ENCODE peak calls at places on chromosomes 6 and 20, in six cellular contexts. H is iPS DF 19.7; R is GM13976; X is ACHN; B is stimulated activated CD8-positive, alpha-beta memory T cell treated with anti-CD3 and anti-CD28 coated beads, Interleukin-15, amount 100 ng/mL, for 24 hours; S is D721Med. Z is an unnamed sample.

GRCh38 chr20:1254307-1254706 is 11.8 kb upstream of the SNPH start:
- DNase-seq in X (no peak), R (no peak), H (no peak), B (no peak), S (no peak), Z (no peak)

GRCh38 chr6:11535801-11536230 is 1.7 kb upstream of the TMEM170B start:
- DNase-seq in S (no peak), R (no peak), B (no peak), H (no peak), X (peak; percentile 61), Z (no peak)

GRCh38 chr6:40328376-40328987 is 258.7 kb downstream of the LRFN2 start:
- DNase-seq in X (peak; percentile 15), R (no peak), S (peak; percentile 74), H (no peak), B (no peak), Z (peak; percentile 7)

GRCh38 chr6:2939315-2940009 is 31.9 kb downstream of the SERPINB6 start:
- DNase-seq in B (no peak), R (no peak), S (no peak), X (no peak), H (no peak), Z (no peak)

GRCh38 chr6:79377830-79378460 is 143.5 kb upstream of the HMGN3 start:
- DNase-seq in S (no peak), X (no peak), B (no peak), R (peak; percentile 16), H (no peak), Z (no peak)

GRCh38 chr6:37916675-37917074 is 97.1 kb downstream of the ZFAND3 start:
- DNase-seq in B (no peak), X (no peak), S (no peak), H (no peak), R (no peak), Z (no peak)

GRCh38 chr20:49447946-49448809 is 34.3 kb downstream of the KCNB1 start:
- DNase-seq in X (no peak), R (no peak), B (no peak), H (no peak), S (no peak), Z (no peak)

GRCh38 chr20:57656821-57657536 is 36.8 kb upstream of the ZBP1 start:
- DNase-seq in H (no peak), S (peak; percentile 15), B (no peak), R (peak; percentile 39), X (no peak), Z (no peak)

GRCh38 chr6:118284736-118285360 is 263.2 kb upstream of the PLN start:
- DNase-seq in S (no peak), X (peak; percentile 12), H (no peak), B (no peak), R (no peak), Z (no peak)

GRCh38 chr20:57137676-57138075 is 128.8 kb downstream of the BMP7 start:
- DNase-seq in R (no peak), H (no peak), S (no peak), B (no peak), X (no peak), Z (no peak)

GRCh38 chr20:17867119-17867518 is 101.5 kb downstream of the SNX5 start:
- DNase-seq in B (no peak), R (no peak), S (no peak), H (no peak), X (no peak), Z (no peak)

GRCh38 chr6:26065952-26066380 is 21.3 kb upstream of the HFE start:
- DNase-seq in B (no peak), H (no peak), R (peak; percentile 75), S (no peak), X (peak; percentile 94), Z (peak; percentile 88)

GRCh38 chr20:17843246-17844132 is 125.1 kb downstream of the SNX5 start:
- DNase-seq in H (no peak), X (peak; percentile 27), R (no peak), B (no peak), S (no peak), Z (no peak)

GRCh38 chr6:33318426-33319073 is 1.0 kb upstream of the ZBTB22 start:
- DNase-seq in H (no peak), S (no peak), X (no peak), R (no peak), B (no peak), Z (no peak)

GRCh38 chr20:60268502-60268901 is 310.3 kb downstream of the CDH26 start:
- DNase-seq in R (no peak), B (no peak), H (no peak), X (no peak), S (no peak), Z (no peak)

GRCh38 chr6:10595731-10596664 is 74.8 kb downstream of the GCNT2 start:
- DNase-seq in S (no peak), R (no peak), X (peak; percentile 46), B (no peak), H (no peak), Z (no peak)

GRCh38 chr20:49219924-49220831 is 962 bp downstream of the DDX27 start:
- DNase-seq in R (no peak), S (no peak), X (no peak), H (no peak), B (no peak), Z (no peak)

GRCh38 chr20:50756447-50756846 is 25.1 kb downstream of the PARD6B start:
- DNase-seq in H (no peak), S (no peak), R (no peak), X (no peak), B (no peak), Z (no peak)